ENCODE peak calls at places on chromosomes 13 and 19, in seven cellular contexts. H is neural crest cell, F is PC-3, M is type B pancreatic cell, N is Calu3, O is fibroblast of lung, I is colonic mucosa. G is an unnamed sample.

GRCh38 chr13:105997436-105998232 is 537.8 kb downstream of the EFNB2 start:
- DNase-seq in O (no peak), I (no peak), F (no peak), H (peak), M (no peak), N (no peak), G (no peak)

GRCh38 chr19:54230031-54230430 is 7.2 kb upstream of the LILRB3 start:
- DNase-seq in I (no peak), N (no peak), M (no peak), H (no peak), O (no peak), F (no peak), G (no peak)

GRCh38 chr13:34523401-34523800 is 418.7 kb upstream of the NBEA start:
- DNase-seq in F (peak), M (no peak), O (no peak), N (no peak), I (no peak), H (no peak), G (peak)

GRCh38 chr19:27392027-27392632 is 1820.8 kb downstream of the UQCRFS1 start:
- DNase-seq in N (no peak), O (no peak), F (no peak), H (no peak), M (peak), I (no peak), G (no peak)

GRCh38 chr19:47848871-47849473 is 10.1 kb upstream of the TPRX2 start:
- DNase-seq in M (no peak), H (peak), N (peak), O (peak), I (peak), F (no peak), G (peak)

GRCh38 chr13:33859691-33860303 is 41.8 kb downstream of the RFC3 start:
- DNase-seq in I (no peak), H (no peak), N (no peak), O (peak), M (no peak), F (no peak), G (peak)

GRCh38 chr19:45556835-45557234 is 27.8 kb downstream of the OPA3 start:
- DNase-seq in F (no peak), O (no peak), M (no peak), H (no peak), N (no peak), I (no peak), G (no peak)

GRCh38 chr19:45939792-45940514 is 25.4 kb upstream of the NANOS2 start:
- DNase-seq in N (no peak), F (no peak), O (no peak), M (no peak), H (no peak), I (no peak), G (no peak)

GRCh38 chr19:751501-752341 is 809 bp downstream of the MISP start:
- DNase-seq in M (no peak), I (peak), N (peak), F (peak), O (peak), H (no peak), G (peak)

GRCh38 chr19:56071151-56071550 is 49.9 kb downstream of the ZNF787 start:
- DNase-seq in H (no peak), M (no peak), F (peak), O (no peak), N (peak), I (no peak), G (peak)

GRCh38 chr13:27192896-27193295 is 21.3 kb upstream of the USP12 start:
- DNase-seq in F (no peak), M (no peak), H (no peak), I (no peak), O (no peak), N (no peak), G (no peak)

GRCh38 chr13:113021391-113021790 is 52.4 kb downstream of the MCF2L start:
- DNase-seq in O (no peak), F (no peak), M (no peak), H (no peak), N (no peak), I (no peak), G (no peak)

GRCh38 chr13:27678306-27679040 is 56.8 kb downstream of the POLR1D start:
- DNase-seq in N (no peak), O (no peak), M (no peak), H (no peak), I (peak), F (peak), G (peak)

GRCh38 chr13:42279080-42279479 is 7.1 kb downstream of the AKAP11 start:
- DNase-seq in N (no peak), O (no peak), M (no peak), H (no peak), I (no peak), F (no peak), G (no peak)

GRCh38 chr13:51451467-51452390 is 1.1 kb downstream of the INTS6 start:
- DNase-seq in N (peak), H (peak), M (peak), O (peak), I (peak), F (peak), G (peak)

GRCh38 chr13:51453959-51454703 is 1.3 kb upstream of the INTS6 start:
- DNase-seq in H (no peak), I (peak), N (no peak), M (no peak), F (peak), O (no peak), G (peak)

GRCh38 chr13:51455532-51455931 is 2.7 kb upstream of the INTS6 start:
- DNase-seq in F (no peak), M (no peak), N (no peak), O (no peak), I (no peak), H (no peak), G (no peak)

GRCh38 chr13:51452391-51453307 is at the start of gene INTS6:
- DNase-seq in F (peak), M (peak), O (peak), I (peak), N (peak), H (peak), G (peak)

GRCh38 chr13:51453308-51453958 is 597 bp upstream of the INTS6 start:
- DNase-seq in I (peak), M (no peak), O (no peak), F (no peak), N (peak), H (no peak), G (peak)
- TF ChIP-seq CTCF in I (no peak), M (peak), O (no peak), F (no peak), N (no peak), H (no peak), G (no peak)

GRCh38 chr19:14090509-14091085 is at the start of gene SAMD1:
- DNase-seq in F (peak), I (peak), N (no peak), M (peak), O (peak), H (peak), G (peak)

GRCh38 chr19:14089662-14090508 is 666 bp downstream of the SAMD1 start:
- DNase-seq in O (peak), I (no peak), F (peak), H (peak), N (peak), M (no peak), G (peak)

GRCh38 chr19:14091086-14091884 is 734 bp upstream of the SAMD1 start:
- DNase-seq in H (peak), I (peak), O (peak), N (peak), F (peak), M (no peak), G (peak)

GRCh38 chr19:14088634-14089411 is 1.7 kb downstream of the SAMD1 start:
- DNase-seq in F (no peak), H (no peak), O (no peak), I (no peak), M (no peak), N (no peak), G (no peak)

GRCh38 chr19:14089412-14089661 is 1.2 kb downstream of the SAMD1 start:
- DNase-seq in N (no peak), F (peak), H (no peak), O (peak), M (no peak), I (no peak), G (no peak)
- TF ChIP-seq CTCF in N (no peak), F (peak), H (peak), O (peak), M (peak), I (no peak), G (no peak)

GRCh38 chr13:48660356-48661076 is 6.8 kb downstream of the CYSLTR2 start:
- DNase-seq in F (no peak), M (no peak), I (no peak), N (no peak), H (no peak), O (no peak), G (no peak)
- TF ChIP-seq CTCF in F (no peak), M (no peak), I (no peak), N (no peak), H (no peak), O (no peak), G (no peak)

GRCh38 chr13:49419292-49419691 is 24.6 kb downstream of the CAB39L start:
- DNase-seq in O (peak), I (no peak), F (no peak), M (no peak), N (no peak), H (no peak), G (no peak)
- TF ChIP-seq CTCF in O (no peak), I (no peak), F (no peak), M (no peak), N (no peak), H (no peak), G (no peak)

GRCh38 chr13:97889803-97890202 is 63.7 kb upstream of the IPO5 start:
- DNase-seq in I (no peak), H (no peak), M (no peak), N (no peak), F (no peak), O (no peak), G (no peak)
- TF ChIP-seq CTCF in I (no peak), H (no peak), M (no peak), N (no peak), F (no peak), O (no peak), G (no peak)

GRCh38 chr13:39209731-39210633 is 171.7 kb downstream of the NHLRC3 start:
- DNase-seq in M (no peak), N (no peak), I (no peak), F (no peak), O (peak), H (no peak), G (no peak)

GRCh38 chr13:39215971-39216370 is 177.7 kb downstream of the NHLRC3 start:
- DNase-seq in O (no peak), M (no peak), F (no peak), N (no peak), I (no peak), H (no peak), G (no peak)

DNA sequence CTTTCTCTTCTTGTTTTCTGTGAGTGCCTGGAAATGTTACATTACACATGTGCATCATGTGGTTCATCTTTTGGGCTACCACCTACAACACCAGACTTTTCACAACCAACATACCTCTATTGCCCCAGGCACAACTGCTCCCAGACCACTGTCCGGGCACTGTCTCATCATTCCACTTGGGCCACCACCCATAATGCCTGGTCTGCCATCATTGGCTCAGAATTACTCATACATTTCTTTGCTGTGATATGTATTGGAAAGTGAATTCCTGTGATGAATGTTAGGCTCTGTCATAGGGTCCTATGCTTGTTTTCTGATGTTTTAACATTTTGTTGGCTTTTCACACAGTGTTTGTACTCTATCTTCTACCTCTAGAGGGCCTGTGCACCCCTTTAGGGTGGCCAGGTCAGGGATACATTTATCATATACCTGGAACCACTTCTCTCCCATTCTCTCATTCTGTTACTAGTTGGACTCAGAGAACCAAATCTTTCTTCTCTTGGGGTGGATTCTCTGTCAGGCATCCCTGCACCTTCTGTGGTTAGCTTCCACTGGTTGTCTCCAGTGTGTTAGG is 172.8 kb downstream of the NHLRC3 start:
- DNase-seq in M (no peak), O (no peak), H (no peak), F (no peak), N (no peak), I (no peak), G (no peak)
- TF ChIP-seq CTCF in M (no peak), O (no peak), H (no peak), F (peak), N (no peak), I (no peak), G (no peak)

DNA sequence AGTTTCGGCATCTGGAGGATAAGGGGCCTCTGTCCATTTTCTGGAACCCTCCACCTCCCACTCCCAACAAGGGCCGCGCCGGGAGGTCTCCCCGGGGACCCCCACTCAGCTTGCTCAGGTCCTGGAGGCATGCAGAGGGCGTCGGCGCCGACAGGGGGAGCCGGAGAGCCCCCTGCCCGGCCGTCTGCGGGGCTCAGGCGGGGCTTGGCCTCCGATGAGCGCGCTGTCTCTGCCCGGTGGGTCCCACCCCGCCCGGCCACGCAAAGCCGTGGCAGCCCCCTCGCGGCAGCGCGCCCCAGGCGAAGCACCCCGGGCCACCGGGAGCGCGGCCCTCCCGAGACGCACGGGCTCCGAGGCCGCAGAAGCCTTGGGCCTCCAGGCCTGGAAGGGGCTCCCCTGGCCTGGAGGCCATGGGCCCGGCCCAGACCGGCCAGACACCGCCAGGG is 149.7 kb upstream of the ZNF536 start:
- DNase-seq in F (no peak), M (no peak), I (no peak), H (peak), N (no peak), O (no peak), G (no peak)
- TF ChIP-seq CTCF in F (peak), M (peak), I (peak), H (peak), N (no peak), O (no peak), G (no peak)

GRCh38 chr19:41083516-41083915 is 4.7 kb upstream of the CYP2A13 start:
- DNase-seq in N (peak), M (no peak), H (no peak), F (peak), O (no peak), I (no peak), G (no peak)

GRCh38 chr19:41085748-41086415 is 2.4 kb upstream of the CYP2A13 start:
- DNase-seq in I (no peak), H (no peak), O (no peak), N (no peak), F (no peak), M (no peak), G (no peak)

GRCh38 chr19:41089955-41090354 is 1.7 kb downstream of the CYP2A13 start:
- DNase-seq in I (no peak), H (no peak), F (no peak), O (no peak), N (peak), M (no peak), G (no peak)

DNA sequence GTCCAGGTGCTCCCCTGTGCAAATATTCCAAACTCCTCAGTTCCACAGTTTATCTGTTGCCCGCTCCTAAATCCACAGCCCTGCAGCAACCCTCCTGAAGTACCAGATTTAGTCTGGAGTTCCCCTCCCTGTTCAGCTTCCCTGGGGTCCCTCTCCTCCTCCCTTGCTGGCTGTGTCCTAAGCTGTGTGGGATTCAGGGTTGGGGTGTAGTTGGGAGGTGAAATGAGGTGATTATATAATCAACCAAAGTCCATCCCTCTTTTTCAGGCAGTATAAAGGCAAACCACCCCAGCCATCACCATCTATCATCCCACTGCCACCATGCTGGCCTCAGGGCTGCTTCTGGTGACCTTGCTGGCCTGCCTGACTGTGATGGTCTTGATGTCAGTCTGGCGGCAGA is at the start of gene CYP2A13:
- DNase-seq in F (no peak), M (no peak), N (no peak), O (no peak), H (no peak), I (no peak), G (no peak)
- TF ChIP-seq CTCF in F (no peak), M (no peak), N (no peak), O (no peak), H (no peak), I (no peak), G (no peak)

GRCh38 chr13:85828094-85828684 is 29.0 kb upstream of the SLITRK6 start:
- DNase-seq in M (no peak), F (peak), I (no peak), O (peak), N (no peak), H (no peak), G (peak)
- TF ChIP-seq CTCF in M (peak), F (peak), I (peak), O (peak), N (no peak), H (peak), G (peak)

DNA sequence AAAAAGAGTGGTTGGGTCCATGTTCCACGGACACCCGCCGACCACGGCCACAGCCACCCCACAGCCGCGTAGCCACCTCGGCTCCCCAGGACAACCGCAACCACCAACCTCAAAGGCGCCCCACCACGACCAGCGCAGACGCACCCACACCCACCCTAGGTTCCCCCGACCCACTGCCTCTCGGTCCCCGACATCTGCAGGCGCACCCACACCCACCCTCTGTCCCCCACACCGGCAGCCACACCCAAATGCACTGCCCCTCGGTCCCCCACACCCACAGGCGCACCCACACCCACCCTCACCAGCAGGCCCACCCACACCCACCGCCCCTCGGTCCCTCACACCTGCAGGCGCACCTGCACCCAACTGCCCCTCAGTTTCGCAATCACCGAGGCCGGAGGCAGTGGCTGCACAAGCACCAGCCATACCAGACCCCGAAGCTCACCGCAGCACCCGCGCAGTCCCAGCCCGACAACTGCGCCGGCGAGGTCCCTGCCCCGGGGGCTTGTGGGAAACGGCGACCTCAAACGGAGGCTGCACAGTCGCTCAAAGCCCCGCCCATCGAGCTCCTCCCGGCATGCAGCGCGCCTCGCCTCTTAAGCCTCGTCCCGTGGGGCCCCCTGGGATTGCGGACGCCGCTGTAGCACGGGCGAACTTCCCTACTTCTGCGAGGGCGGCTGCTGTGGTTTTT is 18.3 kb downstream of the ZNF77 start:
- DNase-seq in O (no peak), M (no peak), N (no peak), F (no peak), H (no peak), I (no peak), G (no peak)
- TF ChIP-seq CTCF in O (no peak), M (no peak), N (no peak), F (no peak), H (no peak), I (no peak), G (no peak)